ENCODE peak calls at places on chromosomes 2 and 18, in five cellular contexts. One of them, this sample, is unnamed.

GRCh38 chr2:65339648-65340047 is 92.8 kb downstream of the SPRED2 start:
- DNase-seq in A549: no peak
- DNase-seq in esophagus squamous epithelium: no peak
- DNase-seq in cardiac muscle cell: no peak
- DNase-seq in psoas muscle: no peak
- DNase-seq in this sample: no peak

GRCh38 chr18:45521777-45522176 is 93.5 kb upstream of the SLC14A2 start:
- DNase-seq in psoas muscle: no peak
- DNase-seq in cardiac muscle cell: peak; percentile 47
- DNase-seq in esophagus squamous epithelium: no peak
- DNase-seq in A549: no peak
- DNase-seq in this sample: no peak

GRCh38 chr2:8303322-8303832 is 378.5 kb upstream of the ID2 start:
- DNase-seq in cardiac muscle cell: no peak
- DNase-seq in A549: no peak
- DNase-seq in esophagus squamous epithelium: peak; percentile 53
- DNase-seq in psoas muscle: peak; percentile 64
- DNase-seq in this sample: peak; percentile 62

GRCh38 chr18:65753520-65753919 is 2.7 kb downstream of the CDH7 start:
- DNase-seq in psoas muscle: no peak
- DNase-seq in esophagus squamous epithelium: no peak
- DNase-seq in cardiac muscle cell: no peak
- DNase-seq in A549: peak; percentile 69
- DNase-seq in this sample: no peak

GRCh38 chr2:30217644-30218361 is 13.5 kb upstream of the LBH start:
- DNase-seq in A549: no peak
- DNase-seq in psoas muscle: no peak
- DNase-seq in esophagus squamous epithelium: no peak
- DNase-seq in cardiac muscle cell: no peak
- DNase-seq in this sample: no peak

GRCh38 chr18:24817150-24818068 is 357.0 kb downstream of the HRH4 start:
- DNase-seq in A549: no peak
- DNase-seq in esophagus squamous epithelium: no peak
- DNase-seq in cardiac muscle cell: no peak
- DNase-seq in psoas muscle: no peak
- DNase-seq in this sample: no peak

GRCh38 chr18:63322908-63323634 is 3.5 kb upstream of the BCL2 start:
- DNase-seq in cardiac muscle cell: peak; percentile 85
- DNase-seq in psoas muscle: no peak
- DNase-seq in A549: peak; percentile 68
- DNase-seq in esophagus squamous epithelium: no peak
- DNase-seq in this sample: peak; percentile 68

GRCh38 chr2:54601339-54601738 is 122.1 kb upstream of the EML6 start:
- DNase-seq in esophagus squamous epithelium: no peak
- DNase-seq in A549: no peak
- DNase-seq in cardiac muscle cell: no peak
- DNase-seq in psoas muscle: no peak
- DNase-seq in this sample: no peak

GRCh38 chr2:67839242-67839641 is 223.6 kb downstream of the C1D start:
- DNase-seq in esophagus squamous epithelium: no peak
- DNase-seq in cardiac muscle cell: peak; percentile 16
- DNase-seq in A549: no peak
- DNase-seq in psoas muscle: no peak
- DNase-seq in this sample: no peak

GRCh38 chr2:37798315-37799005 is 126.6 kb upstream of the RMDN2 start:
- DNase-seq in esophagus squamous epithelium: no peak
- DNase-seq in A549: no peak
- DNase-seq in cardiac muscle cell: peak; percentile 18
- DNase-seq in psoas muscle: no peak
- DNase-seq in this sample: no peak

GRCh38 chr2:68411397-68412126 is 46.5 kb downstream of the PLEK start:
- DNase-seq in cardiac muscle cell: no peak
- DNase-seq in A549: no peak
- DNase-seq in esophagus squamous epithelium: no peak
- DNase-seq in psoas muscle: no peak
- DNase-seq in this sample: no peak

GRCh38 chr2:170974304-170974993 is 45.4 kb downstream of the GORASP2 start:
- DNase-seq in cardiac muscle cell: peak; percentile 37
- DNase-seq in psoas muscle: no peak
- DNase-seq in A549: no peak
- DNase-seq in esophagus squamous epithelium: no peak
- DNase-seq in this sample: no peak

GRCh38 chr2:181077128-181077709 is 96.8 kb downstream of the UBE2E3 start:
- DNase-seq in esophagus squamous epithelium: no peak
- DNase-seq in A549: peak; percentile 53
- DNase-seq in cardiac muscle cell: peak; percentile 70
- DNase-seq in psoas muscle: no peak
- DNase-seq in this sample: no peak

GRCh38 chr2:40625849-40626248 is 174.0 kb upstream of the SLC8A1 start:
- DNase-seq in A549: no peak
- DNase-seq in psoas muscle: no peak
- DNase-seq in esophagus squamous epithelium: no peak
- DNase-seq in cardiac muscle cell: peak; percentile 71
- DNase-seq in this sample: no peak

GRCh38 chr2:156800065-156800556 is 363.9 kb downstream of the GPD2 start:
- DNase-seq in cardiac muscle cell: no peak
- DNase-seq in esophagus squamous epithelium: no peak
- DNase-seq in psoas muscle: no peak
- DNase-seq in A549: no peak
- DNase-seq in this sample: no peak

GRCh38 chr2:85771486-85771885 is 17.7 kb downstream of the ATOH8 start:
- DNase-seq in esophagus squamous epithelium: no peak
- DNase-seq in psoas muscle: no peak
- DNase-seq in cardiac muscle cell: no peak
- DNase-seq in A549: no peak
- DNase-seq in this sample: no peak

GRCh38 chr2:217994776-217995274 is 8.0 kb downstream of the TNS1 start:
- DNase-seq in psoas muscle: no peak
- DNase-seq in A549: peak; percentile 33
- DNase-seq in esophagus squamous epithelium: no peak
- DNase-seq in cardiac muscle cell: peak; percentile 69
- DNase-seq in this sample: no peak

GRCh38 chr2:215422676-215423075 is 13.2 kb downstream of the FN1 start:
- DNase-seq in A549: no peak
- DNase-seq in esophagus squamous epithelium: no peak
- DNase-seq in psoas muscle: no peak
- DNase-seq in cardiac muscle cell: peak; percentile 48
- DNase-seq in this sample: no peak

GRCh38 chr2:215420471-215420935 is 15.4 kb downstream of the FN1 start:
- DNase-seq in cardiac muscle cell: peak; percentile 57
- DNase-seq in esophagus squamous epithelium: no peak
- DNase-seq in A549: no peak
- DNase-seq in psoas muscle: no peak
- DNase-seq in this sample: no peak

GRCh38 chr2:215423234-215423633 is 12.6 kb downstream of the FN1 start:
- DNase-seq in A549: no peak
- DNase-seq in cardiac muscle cell: peak; percentile 65
- DNase-seq in esophagus squamous epithelium: no peak
- DNase-seq in psoas muscle: no peak
- DNase-seq in this sample: no peak

GRCh38 chr2:215419769-215420470 is 15.9 kb downstream of the FN1 start:
- DNase-seq in esophagus squamous epithelium: no peak
- DNase-seq in A549: peak; percentile 38
- DNase-seq in psoas muscle: no peak
- DNase-seq in cardiac muscle cell: peak; percentile 22
- DNase-seq in this sample: peak; percentile 60

GRCh38 chr2:215421859-215422461 is 13.9 kb downstream of the FN1 start:
- DNase-seq in esophagus squamous epithelium: no peak
- DNase-seq in cardiac muscle cell: peak; percentile 75
- DNase-seq in A549: no peak
- DNase-seq in psoas muscle: no peak
- DNase-seq in this sample: no peak
- H3K4me3 ChIP-seq in esophagus squamous epithelium: no peak overlapping the region
- H3K4me3 ChIP-seq in cardiac muscle cell: no peak overlapping the region
- H3K4me3 ChIP-seq in A549: no peak overlapping the region
- H3K4me3 ChIP-seq in psoas muscle: no peak overlapping the region
- H3K4me3 ChIP-seq in this sample: no peak overlapping the region

GRCh38 chr2:159131882-159132281 is 154.6 kb downstream of the WDSUB1 start:
- DNase-seq in cardiac muscle cell: peak; percentile 92
- DNase-seq in psoas muscle: no peak
- DNase-seq in esophagus squamous epithelium: no peak
- DNase-seq in A549: peak; percentile 22
- DNase-seq in this sample: no peak
- H3K4me1 ChIP-seq in cardiac muscle cell: peaks cover 54% of the 10 kb centered on the region
- H3K4me1 ChIP-seq in psoas muscle: peaks cover 18% of the 10 kb centered on the region
- H3K4me1 ChIP-seq in esophagus squamous epithelium: peaks cover 24% of the 10 kb centered on the region
- H3K4me1 ChIP-seq in A549: peaks cover 14% of the 10 kb centered on the region
- H3K4me1 ChIP-seq in this sample: no peaks in the 10 kb centered on the region

GRCh38 chr2:46073540-46074018 is 223.6 kb upstream of the EPAS1 start:
- DNase-seq in psoas muscle: no peak
- DNase-seq in cardiac muscle cell: peak; percentile 92
- DNase-seq in esophagus squamous epithelium: no peak
- DNase-seq in A549: peak; percentile 80
- DNase-seq in this sample: no peak
- H3K4me3 ChIP-seq in psoas muscle: no peak overlapping the region
- H3K4me3 ChIP-seq in cardiac muscle cell: no peak overlapping the region
- H3K4me3 ChIP-seq in esophagus squamous epithelium: no peak overlapping the region
- H3K4me3 ChIP-seq in A549: peak overlapping the region; percentile 26
- H3K4me3 ChIP-seq in this sample: no peak overlapping the region

DNA sequence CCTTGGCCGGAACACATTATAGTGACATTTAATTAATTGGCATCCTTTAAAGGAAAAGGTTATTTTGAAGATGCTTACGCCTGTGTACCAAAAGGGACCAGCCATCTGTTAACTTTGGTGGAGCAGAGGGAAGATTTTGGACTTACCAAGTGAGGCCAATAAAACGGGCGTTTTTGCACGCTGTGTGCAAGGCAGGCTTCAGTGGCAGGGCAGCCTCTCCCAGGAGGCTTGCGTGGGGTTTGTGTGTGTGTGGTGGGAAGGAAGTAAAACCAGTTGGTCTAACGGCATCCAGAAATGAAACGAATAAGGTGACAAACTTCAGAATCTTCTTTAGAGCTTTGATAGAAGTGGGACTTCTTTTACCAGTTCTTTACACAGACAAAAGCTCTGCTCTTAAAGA is 191.7 kb downstream of the PRKCE start:
- DNase-seq in esophagus squamous epithelium: no peak
- DNase-seq in A549: no peak
- DNase-seq in psoas muscle: no peak
- DNase-seq in cardiac muscle cell: no peak
- DNase-seq in this sample: no peak
- H3K4me1 ChIP-seq in esophagus squamous epithelium: no peaks in the 10 kb centered on the region
- H3K4me1 ChIP-seq in A549: no peaks in the 10 kb centered on the region
- H3K4me1 ChIP-seq in psoas muscle: no peaks in the 10 kb centered on the region
- H3K4me1 ChIP-seq in cardiac muscle cell: peaks cover 14% of the 10 kb centered on the region
- H3K4me1 ChIP-seq in this sample: no peaks in the 10 kb centered on the region

GRCh38 chr18:832085-832681 is 20.1 kb upstream of the YES1 start:
- DNase-seq in psoas muscle: no peak
- DNase-seq in esophagus squamous epithelium: no peak
- DNase-seq in cardiac muscle cell: no peak
- DNase-seq in A549: peak; percentile 43
- DNase-seq in this sample: no peak
- H3K4me3 ChIP-seq in psoas muscle: no peak overlapping the region
- H3K4me3 ChIP-seq in esophagus squamous epithelium: no peak overlapping the region
- H3K4me3 ChIP-seq in cardiac muscle cell: no peak overlapping the region
- H3K4me3 ChIP-seq in A549: peak overlapping the region; percentile 29
- H3K4me3 ChIP-seq in this sample: no peak overlapping the region

DNA sequence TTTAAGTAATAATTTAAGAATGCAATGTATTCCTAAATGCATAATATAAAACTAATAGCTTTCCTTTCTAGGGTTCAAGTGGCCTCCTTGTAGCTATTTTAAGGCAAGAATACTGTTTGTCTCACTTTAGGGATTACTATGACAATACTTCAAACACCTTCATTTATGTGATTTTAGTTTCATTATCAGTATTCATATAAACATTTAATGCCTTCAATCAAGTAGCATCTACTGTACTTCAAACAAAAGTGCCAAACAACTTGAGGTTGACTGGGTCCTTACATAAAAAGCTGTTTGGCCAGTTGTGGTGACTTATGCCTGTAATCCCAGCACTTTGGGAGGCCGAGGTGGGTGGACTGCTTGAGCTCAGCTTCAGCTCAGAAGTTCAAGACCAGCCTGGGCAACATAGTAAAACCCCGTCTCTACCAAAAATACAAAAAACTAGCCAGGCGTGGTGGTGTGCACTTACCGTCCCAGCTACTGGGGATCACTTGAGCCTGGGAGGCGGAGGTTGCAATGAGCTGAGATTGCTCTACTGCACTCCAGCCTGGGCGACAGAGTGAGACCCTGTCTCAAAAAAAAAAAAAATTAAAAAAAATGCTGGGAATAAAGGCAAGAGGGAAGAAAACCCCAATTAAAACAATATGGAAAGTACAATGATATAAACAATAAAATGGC is 9.3 kb downstream of the MEX3C start:
- DNase-seq in A549: no peak
- DNase-seq in cardiac muscle cell: no peak
- DNase-seq in esophagus squamous epithelium: no peak
- DNase-seq in psoas muscle: no peak
- DNase-seq in this sample: no peak
- H3K4me1 ChIP-seq in A549: peaks cover 17% of the 10 kb centered on the region
- H3K4me1 ChIP-seq in cardiac muscle cell: peaks cover 28% of the 10 kb centered on the region
- H3K4me1 ChIP-seq in esophagus squamous epithelium: no peaks in the 10 kb centered on the region
- H3K4me1 ChIP-seq in psoas muscle: peaks cover 26% of the 10 kb centered on the region
- H3K4me1 ChIP-seq in this sample: peaks cover 80% of the 10 kb centered on the region

GRCh38 chr2:10846110-10846861 is 33.7 kb upstream of the PDIA6 start:
- DNase-seq in esophagus squamous epithelium: no peak
- DNase-seq in psoas muscle: no peak
- DNase-seq in cardiac muscle cell: no peak
- DNase-seq in A549: no peak
- DNase-seq in this sample: no peak

GRCh38 chr2:10847008-10847407 is 34.4 kb upstream of the PDIA6 start:
- DNase-seq in psoas muscle: peak; percentile 51
- DNase-seq in esophagus squamous epithelium: no peak
- DNase-seq in cardiac muscle cell: no peak
- DNase-seq in A549: no peak
- DNase-seq in this sample: no peak

GRCh38 chr2:10842506-10842905 is 29.9 kb upstream of the PDIA6 start:
- DNase-seq in esophagus squamous epithelium: no peak
- DNase-seq in cardiac muscle cell: no peak
- DNase-seq in psoas muscle: no peak
- DNase-seq in A549: no peak
- DNase-seq in this sample: no peak

GRCh38 chr2:10844083-10844482 is 31.5 kb upstream of the PDIA6 start:
- DNase-seq in esophagus squamous epithelium: no peak
- DNase-seq in psoas muscle: peak; percentile 81
- DNase-seq in A549: peak; percentile 52
- DNase-seq in cardiac muscle cell: peak; percentile 65
- DNase-seq in this sample: no peak

DNA sequence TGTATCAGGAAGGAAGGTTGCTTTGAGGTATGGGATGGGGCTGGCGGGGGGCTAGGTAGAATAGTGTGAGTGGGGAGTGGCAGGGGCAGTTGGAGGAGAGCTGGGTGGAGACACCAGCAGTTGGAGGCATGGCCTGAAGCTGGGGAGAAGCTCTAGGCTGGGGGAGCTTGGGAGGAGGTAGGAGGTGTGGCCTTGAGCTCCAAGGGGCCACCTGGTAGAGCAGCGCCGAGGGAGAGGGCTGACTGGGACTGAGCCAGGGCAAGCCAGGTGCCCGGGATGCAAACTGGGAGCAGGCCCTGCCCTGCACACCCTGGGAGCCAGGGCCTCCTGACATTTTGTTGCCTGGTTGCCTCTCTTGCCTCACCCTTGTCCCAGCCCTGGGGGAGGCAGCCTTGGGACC is 33.1 kb upstream of the PDIA6 start:
- DNase-seq in cardiac muscle cell: no peak
- DNase-seq in A549: no peak
- DNase-seq in esophagus squamous epithelium: no peak
- DNase-seq in psoas muscle: no peak
- DNase-seq in this sample: no peak
- H3K4me3 ChIP-seq in cardiac muscle cell: no peak overlapping the region
- H3K4me3 ChIP-seq in A549: no peak overlapping the region
- H3K4me3 ChIP-seq in esophagus squamous epithelium: no peak overlapping the region
- H3K4me3 ChIP-seq in psoas muscle: no peak overlapping the region
- H3K4me3 ChIP-seq in this sample: no peak overlapping the region